ENCODE peak calls at places on chromosomes 13 and 19, in nine cellular contexts. One of them, this sample, is unnamed.

GRCh38 chr19:51695088-51695487 is 2.0 kb downstream of the SPACA6 start:
- DNase-seq in colonic mucosa: no peak
- DNase-seq in T-helper 2 cell: no peak
- DNase-seq in NCI-H1092 treated with DMSO at 0.1 percent for 48 hours: no peak
- DNase-seq in A549: no peak
- DNase-seq in endothelial cell: no peak
- DNase-seq in left cardiac atrium: no peak
- DNase-seq in HS-5: no peak
- DNase-seq in spleen: no peak
- DNase-seq in this sample: no peak

GRCh38 chr19:16875584-16876555 is 12.9 kb upstream of the F2RL3 start:
- DNase-seq in colonic mucosa: no peak
- DNase-seq in T-helper 2 cell: no peak
- DNase-seq in NCI-H1092 treated with DMSO at 0.1 percent for 48 hours: no peak
- DNase-seq in A549: no peak
- DNase-seq in endothelial cell: no peak
- DNase-seq in left cardiac atrium: no peak
- DNase-seq in HS-5: no peak
- DNase-seq in spleen: no peak
- DNase-seq in this sample: no peak

GRCh38 chr13:27476943-27477681 is 26.7 kb upstream of the MTIF3 start:
- DNase-seq in colonic mucosa: no peak
- DNase-seq in T-helper 2 cell: peak
- DNase-seq in NCI-H1092 treated with DMSO at 0.1 percent for 48 hours: no peak
- DNase-seq in A549: peak
- DNase-seq in endothelial cell: no peak
- DNase-seq in left cardiac atrium: no peak
- DNase-seq in HS-5: no peak
- DNase-seq in spleen: no peak
- DNase-seq in this sample: no peak

GRCh38 chr19:2977686-2978466 is 512 bp downstream of the TLE6 start:
- DNase-seq in colonic mucosa: peak
- DNase-seq in T-helper 2 cell: no peak
- DNase-seq in NCI-H1092 treated with DMSO at 0.1 percent for 48 hours: no peak
- DNase-seq in A549: no peak
- DNase-seq in endothelial cell: no peak
- DNase-seq in left cardiac atrium: no peak
- DNase-seq in HS-5: no peak
- DNase-seq in spleen: peak
- DNase-seq in this sample: no peak

GRCh38 chr19:34319785-34320184 is 45.2 kb upstream of the GPI start:
- DNase-seq in colonic mucosa: no peak
- DNase-seq in T-helper 2 cell: no peak
- DNase-seq in NCI-H1092 treated with DMSO at 0.1 percent for 48 hours: no peak
- DNase-seq in A549: no peak
- DNase-seq in endothelial cell: no peak
- DNase-seq in left cardiac atrium: no peak
- DNase-seq in HS-5: no peak
- DNase-seq in spleen: no peak
- DNase-seq in this sample: no peak

GRCh38 chr13:32142956-32143375 is 111.4 kb downstream of the FRY start:
- DNase-seq in colonic mucosa: no peak
- DNase-seq in T-helper 2 cell: no peak
- DNase-seq in NCI-H1092 treated with DMSO at 0.1 percent for 48 hours: no peak
- DNase-seq in A549: no peak
- DNase-seq in endothelial cell: peak
- DNase-seq in left cardiac atrium: no peak
- DNase-seq in HS-5: peak
- DNase-seq in spleen: no peak
- DNase-seq in this sample: no peak

GRCh38 chr19:36489920-36490415 is 607 bp upstream of the ZNF566 start:
- DNase-seq in colonic mucosa: peak
- DNase-seq in T-helper 2 cell: peak
- DNase-seq in NCI-H1092 treated with DMSO at 0.1 percent for 48 hours: peak
- DNase-seq in A549: peak
- DNase-seq in endothelial cell: no peak
- DNase-seq in left cardiac atrium: peak
- DNase-seq in HS-5: no peak
- DNase-seq in spleen: peak
- DNase-seq in this sample: peak

GRCh38 chr13:52597676-52598075 is 44.6 kb upstream of the HNRNPA1L2 start:
- DNase-seq in colonic mucosa: no peak
- DNase-seq in T-helper 2 cell: no peak
- DNase-seq in NCI-H1092 treated with DMSO at 0.1 percent for 48 hours: no peak
- DNase-seq in A549: no peak
- DNase-seq in endothelial cell: no peak
- DNase-seq in left cardiac atrium: no peak
- DNase-seq in HS-5: no peak
- DNase-seq in spleen: no peak
- DNase-seq in this sample: no peak

GRCh38 chr19:7507884-7508283 is 8.0 kb upstream of the ZNF358 start:
- DNase-seq in colonic mucosa: peak
- DNase-seq in T-helper 2 cell: no peak
- DNase-seq in NCI-H1092 treated with DMSO at 0.1 percent for 48 hours: no peak
- DNase-seq in A549: peak
- DNase-seq in endothelial cell: no peak
- DNase-seq in left cardiac atrium: peak
- DNase-seq in HS-5: no peak
- DNase-seq in spleen: peak
- DNase-seq in this sample: no peak

GRCh38 chr19:8210660-8211101 is 1.5 kb downstream of the CERS4 start:
- DNase-seq in colonic mucosa: no peak
- DNase-seq in T-helper 2 cell: no peak
- DNase-seq in NCI-H1092 treated with DMSO at 0.1 percent for 48 hours: no peak
- DNase-seq in A549: no peak
- DNase-seq in endothelial cell: no peak
- DNase-seq in left cardiac atrium: no peak
- DNase-seq in HS-5: no peak
- DNase-seq in spleen: no peak
- DNase-seq in this sample: no peak

GRCh38 chr19:11848594-11849263 is at the start of gene ZNF439:
- DNase-seq in colonic mucosa: peak
- DNase-seq in T-helper 2 cell: peak
- DNase-seq in NCI-H1092 treated with DMSO at 0.1 percent for 48 hours: peak
- DNase-seq in A549: no peak
- DNase-seq in endothelial cell: no peak
- DNase-seq in left cardiac atrium: peak
- DNase-seq in HS-5: peak
- DNase-seq in spleen: peak
- DNase-seq in this sample: peak